ENCODE peak calls at places on chromosomes 4 and X, in nine cellular contexts. S, C, B, O, R, W, N, H and L are unnamed samples.
A peak's percentile ranks its signal among the peaks of the same experiment; 100 is the strongest.

GRCh38 chr4:2595436-2595835 is 59.0 kb downstream of the FAM193A start:
- DNase-seq in S (no peak), C (no peak), B (no peak), O (no peak), R (no peak), W (no peak), N (no peak), H (no peak), L (no peak)

GRCh38 chr4:46946914-46947313 is 37.9 kb upstream of the COX7B2 start:
- DNase-seq in S (no peak), C (no peak), B (no peak), O (no peak), R (no peak), W (no peak), N (peak; percentile 5), H (peak; percentile 1), L (no peak)

GRCh38 chr4:59054110-59054509 is 1943.9 kb upstream of the IGFBP7 start:
- DNase-seq in S (no peak), C (no peak), B (no peak), O (no peak), R (no peak), W (no peak), N (no peak), H (no peak), L (no peak)

GRCh38 chrX:108610141-108610540 is 126.2 kb downstream of the IRS4 start:
- DNase-seq in S (no peak), C (no peak), B (no peak), O (no peak), R (no peak), W (no peak), N (no peak), H (no peak), L (no peak)

GRCh38 chr4:7828011-7828720 is 111.5 kb downstream of the AFAP1 start:
- DNase-seq in S (no peak), C (no peak), B (peak; percentile 86), O (no peak), R (peak; percentile 87), W (peak; percentile 56), N (no peak), H (peak; percentile 96), L (no peak)

GRCh38 chr4:70741872-70742271 is 20.1 kb downstream of the RUFY3 start:
- DNase-seq in S (no peak), C (no peak), B (no peak), O (no peak), R (no peak), W (no peak), N (no peak), H (no peak), L (no peak)

GRCh38 chr4:122826596-122827257 is at the start of gene FGF2:
- DNase-seq in S (peak; percentile 45), C (peak; percentile 54), B (peak; percentile 66), O (no peak), R (no peak), W (no peak), N (peak; percentile 54), H (peak; percentile 68), L (no peak)

GRCh38 chr4:113955948-113956347 is 23.5 kb downstream of the ARSJ start:
- DNase-seq in S (no peak), C (no peak), B (no peak), O (no peak), R (no peak), W (peak; percentile 8), N (no peak), H (no peak), L (no peak)